ENCODE peak calls at places on chromosomes 4 and X, in nine cellular contexts. P, V, Y, F, C, Q, M, A and K are unnamed samples.

GRCh38 chr4:144280688-144281087 is 140.2 kb upstream of the GYPA start:
- DNase-seq in P (no peak), V (no peak), Y (no peak), F (no peak), C (no peak), Q (no peak), M (no peak), A (no peak), K (no peak)

GRCh38 chr4:74418063-74418670 is 26.8 kb upstream of the AREG start:
- DNase-seq in P (peak), V (no peak), Y (no peak), F (no peak), C (no peak), Q (no peak), M (no peak), A (peak), K (no peak)

GRCh38 chr4:183996868-183997267 is 91.8 kb downstream of the STOX2 start:
- DNase-seq in P (peak), V (no peak), Y (no peak), F (no peak), C (no peak), Q (no peak), M (no peak), A (peak), K (no peak)

GRCh38 chrX:19017271-19017670 is 33.4 kb upstream of the PHKA2 start:
- DNase-seq in P (peak), V (peak), Y (no peak), F (peak), C (no peak), Q (no peak), M (no peak), A (peak), K (no peak)

GRCh38 chrX:17374619-17375360 is at the start of gene NHS:
- DNase-seq in P (peak), V (peak), Y (peak), F (peak), C (peak), Q (peak), M (peak), A (peak), K (no peak)

GRCh38 chrX:63050225-63050624 is 300.9 kb downstream of the SPIN4 start:
- DNase-seq in P (no peak), V (peak), Y (no peak), F (no peak), C (no peak), Q (no peak), M (no peak), A (no peak), K (no peak)

GRCh38 chr4:150315175-150315574 is 236.9 kb downstream of the DCLK2 start:
- DNase-seq in P (peak), V (no peak), Y (no peak), F (no peak), C (no peak), Q (no peak), M (no peak), A (peak), K (no peak)

GRCh38 chrX:136260801-136261200 is 9.6 kb upstream of the MAP7D3 start:
- DNase-seq in P (peak), V (no peak), Y (peak), F (no peak), C (no peak), Q (no peak), M (no peak), A (peak), K (no peak)

GRCh38 chr4:4875147-4875546 is 15.7 kb downstream of the MSX1 start:
- DNase-seq in P (no peak), V (no peak), Y (no peak), F (peak), C (no peak), Q (no peak), M (no peak), A (no peak), K (no peak)

DNA sequence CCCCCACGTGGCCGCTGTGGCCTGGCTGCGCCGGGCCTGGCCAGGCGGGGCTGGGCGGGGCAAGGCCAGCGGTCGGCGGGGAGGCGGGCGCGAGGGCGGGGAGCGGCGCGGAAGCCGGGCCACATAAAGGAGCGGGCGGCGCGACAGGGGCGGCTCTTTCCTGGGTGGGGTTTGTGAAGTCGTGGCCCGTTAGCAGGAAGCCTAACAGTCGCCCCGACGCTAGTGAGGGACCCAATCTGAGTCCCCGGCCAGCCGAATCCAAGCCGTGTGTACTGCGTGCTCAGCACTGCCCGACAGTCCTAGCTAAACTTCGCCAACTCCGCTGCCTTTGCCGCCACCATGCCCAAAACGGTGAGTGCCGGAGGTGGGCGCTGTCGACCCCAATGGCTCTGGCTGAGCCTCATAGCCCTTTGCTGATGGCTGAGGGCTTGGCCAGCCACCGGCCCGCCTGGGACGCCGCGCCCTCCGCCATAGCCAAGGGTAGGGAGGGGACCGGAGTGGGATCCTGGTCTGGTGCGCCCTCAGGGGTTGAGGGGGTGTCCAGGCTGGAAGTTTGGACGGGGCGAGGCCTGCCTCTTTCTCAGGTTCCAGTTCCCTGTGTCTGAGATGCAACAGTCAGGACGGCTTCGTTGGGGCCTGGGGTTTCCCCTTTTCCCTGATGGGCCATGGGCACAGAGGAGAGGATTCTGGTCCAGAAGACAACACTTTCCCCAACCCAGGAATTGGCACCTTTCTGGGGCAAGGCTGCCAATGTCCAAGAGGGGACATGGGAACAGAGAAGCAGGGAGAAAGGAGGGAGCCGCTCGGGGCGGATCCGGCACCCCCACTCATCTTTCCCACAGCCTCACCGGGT is at the start of gene MSN:
- DNase-seq in P (peak), V (no peak), Y (no peak), F (peak), C (peak), Q (peak), M (peak), A (peak), K (peak)
- H3K27ac ChIP-seq in P (peak), V (no peak), Y (peak), F (no peak), C (peak), Q (peak), M (peak), A (peak), K (peak)

DNA sequence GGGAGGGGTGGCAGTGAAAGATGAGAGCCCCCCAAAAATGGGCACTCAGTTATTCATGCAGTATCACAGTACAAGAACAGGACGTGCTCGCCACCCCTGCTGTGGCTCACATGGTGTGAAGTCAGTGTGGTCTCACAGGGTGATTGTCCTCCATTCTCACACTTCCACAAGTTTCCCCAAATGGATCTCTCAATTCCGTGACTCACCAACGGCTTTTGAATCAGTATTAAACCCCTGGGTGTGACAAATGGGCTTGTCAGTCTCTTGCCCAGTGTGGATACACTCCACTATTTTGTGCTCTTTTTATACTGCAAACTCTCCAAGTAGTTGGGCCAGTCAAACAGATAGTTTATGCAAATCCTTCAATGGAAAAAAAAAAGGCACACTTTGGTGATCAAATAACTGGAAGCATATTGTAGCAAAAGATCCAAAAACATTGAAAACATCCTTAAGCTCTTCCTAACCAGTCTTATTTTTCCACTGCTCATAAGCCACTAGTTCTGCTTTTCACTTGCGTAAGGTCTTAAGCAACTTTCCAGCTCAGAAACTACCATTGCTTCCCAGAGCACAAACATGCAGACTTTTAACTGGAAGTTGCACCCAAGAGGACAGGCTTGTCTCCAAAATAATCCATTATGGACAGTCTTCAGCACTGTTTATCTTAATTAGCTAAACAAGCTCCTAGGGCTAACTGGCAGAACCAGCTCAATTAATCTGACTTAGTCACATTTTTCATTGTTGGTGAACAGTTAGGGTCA is 365.7 kb downstream of the PPP3CA start:
- DNase-seq in P (peak), V (no peak), Y (no peak), F (no peak), C (no peak), Q (no peak), M (no peak), A (peak), K (no peak)
- TF ChIP-seq CTCF in P (no peak), V (no peak), Y (no peak), F (no peak), C (no peak), Q (no peak), M (no peak), A (no peak), K (no peak)

DNA sequence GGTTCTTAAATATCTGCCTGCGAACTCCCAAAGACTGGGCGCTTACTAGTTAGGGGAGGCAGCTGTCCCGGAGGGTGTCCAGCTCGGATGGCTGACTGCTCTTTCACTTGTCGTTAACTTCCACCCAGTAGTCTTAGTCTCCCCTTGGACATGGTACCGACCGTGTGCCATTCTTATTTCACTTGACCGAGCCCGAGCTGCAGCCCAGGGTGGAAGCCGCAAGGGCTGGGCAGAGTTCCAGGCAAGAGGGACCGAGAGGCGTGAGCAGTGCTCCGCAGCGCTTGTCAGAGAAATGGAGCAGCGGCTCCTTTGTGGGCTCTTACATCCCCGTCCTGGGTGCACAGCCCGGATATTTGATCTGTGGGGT is 347 bp upstream of the SLITRK2 start:
- DNase-seq in P (peak), V (no peak), Y (no peak), F (peak), C (no peak), Q (no peak), M (no peak), A (no peak), K (no peak)
- H3K27ac ChIP-seq in P (no peak), V (no peak), Y (no peak), F (no peak), C (no peak), Q (peak), M (no peak), A (no peak), K (no peak)

GRCh38 chr4:154927126-154927525 is 146.1 kb downstream of the RBM46 start:
- DNase-seq in P (no peak), V (no peak), Y (no peak), F (no peak), C (no peak), Q (no peak), M (no peak), A (no peak), K (no peak)

DNA sequence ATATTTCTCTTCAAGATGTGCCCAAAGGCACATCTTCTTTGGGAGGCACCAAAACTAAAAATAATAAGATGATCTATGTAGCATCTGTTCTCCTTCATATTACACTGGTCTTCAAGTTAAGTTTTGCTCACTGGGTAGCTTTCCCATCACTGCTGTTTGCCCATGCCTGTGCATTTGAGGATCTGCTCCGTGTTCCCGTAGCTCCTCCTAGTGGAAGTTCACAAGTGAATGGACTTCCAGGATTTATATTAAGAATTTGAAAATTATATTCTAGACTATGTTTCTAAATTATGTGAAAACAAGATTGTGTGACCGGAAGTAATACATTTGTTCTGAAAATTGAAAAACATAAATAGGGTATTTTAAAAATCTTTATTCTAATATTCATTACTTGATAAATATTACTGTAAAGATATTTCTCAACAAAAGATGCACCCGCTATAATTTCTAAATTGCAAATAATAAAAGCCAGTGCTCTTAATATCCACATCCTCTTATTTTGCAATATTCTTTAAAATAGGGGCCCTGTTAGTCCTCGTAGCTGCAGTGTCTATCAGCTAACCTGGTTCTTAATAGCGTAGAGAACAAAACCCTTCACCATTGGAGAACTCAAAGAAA is 147.7 kb downstream of the RBM46 start:
- DNase-seq in P (peak), V (peak), Y (no peak), F (peak), C (no peak), Q (no peak), M (no peak), A (peak), K (no peak)
- TF ChIP-seq CTCF in P (peak), V (peak), Y (peak), F (peak), C (no peak), Q (no peak), M (peak), A (peak), K (no peak)

GRCh38 chr4:20251796-20252655 is at the start of gene SLIT2:
- DNase-seq in P (peak), V (peak), Y (no peak), F (peak), C (peak), Q (peak), M (peak), A (peak), K (no peak)
- H3K27ac ChIP-seq in P (peak), V (no peak), Y (no peak), F (no peak), C (peak), Q (peak), M (peak), A (peak), K (no peak)

DNA sequence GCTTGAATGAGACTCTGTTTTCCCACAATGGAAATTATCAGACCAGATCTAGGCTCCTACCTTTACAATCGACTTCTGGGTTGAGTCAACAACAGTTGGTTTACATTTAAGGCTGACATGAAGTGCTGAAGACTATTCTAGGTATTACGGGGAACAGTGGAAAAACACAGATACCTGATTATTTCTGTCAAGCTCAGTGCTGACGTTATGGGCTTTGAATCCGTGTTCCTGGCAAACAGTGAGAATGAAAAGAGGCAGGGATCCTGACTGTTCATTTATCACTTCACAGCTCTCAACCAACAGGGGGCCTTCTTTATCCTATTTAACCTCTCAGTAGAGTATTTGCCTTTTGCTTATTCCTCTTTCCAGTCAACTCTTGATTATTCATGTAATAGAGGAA is 43.1 kb downstream of the TMEM164 start:
- DNase-seq in P (no peak), V (no peak), Y (no peak), F (peak), C (no peak), Q (no peak), M (no peak), A (no peak), K (no peak)
- TF ChIP-seq CTCF in P (peak), V (peak), Y (no peak), F (peak), C (no peak), Q (no peak), M (no peak), A (peak), K (no peak)

GRCh38 chr4:122662701-122663100 is 41.8 kb upstream of the IL21 start:
- DNase-seq in P (no peak), V (no peak), Y (no peak), F (no peak), C (no peak), Q (no peak), M (no peak), A (no peak), K (no peak)

GRCh38 chr4:122658818-122659295 is 38.0 kb upstream of the IL21 start:
- DNase-seq in P (no peak), V (no peak), Y (no peak), F (no peak), C (no peak), Q (no peak), M (no peak), A (no peak), K (no peak)

GRCh38 chr4:122661176-122661575 is 40.3 kb upstream of the IL21 start:
- DNase-seq in P (no peak), V (no peak), Y (no peak), F (no peak), C (no peak), Q (no peak), M (no peak), A (peak), K (no peak)

GRCh38 chr4:122663814-122664610 is 43.1 kb upstream of the IL21 start:
- DNase-seq in P (no peak), V (no peak), Y (no peak), F (no peak), C (no peak), Q (no peak), M (no peak), A (peak), K (no peak)

DNA sequence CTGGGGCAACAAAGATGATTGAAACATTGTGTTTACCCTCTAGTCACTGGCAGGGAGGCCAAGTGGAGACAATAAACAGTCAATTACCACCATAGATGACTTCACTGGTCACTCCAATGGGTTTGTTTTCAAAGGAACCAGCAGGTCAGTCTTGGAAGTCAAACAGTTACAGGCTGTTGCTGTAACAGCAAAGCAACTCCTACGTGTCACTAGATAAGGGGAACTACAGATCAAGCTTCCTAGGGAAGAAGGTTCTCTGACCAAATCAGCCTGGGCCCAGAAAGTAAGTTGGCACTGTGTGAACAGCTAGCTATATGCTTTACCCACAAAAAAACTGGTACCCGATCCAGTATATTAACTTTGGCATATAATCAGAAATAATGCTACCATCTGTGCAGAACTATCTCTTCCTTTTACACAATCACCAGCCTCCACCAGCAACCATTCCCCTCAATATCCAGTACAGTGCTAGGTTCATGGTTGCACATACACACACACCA is 40.8 kb upstream of the IL21 start:
- DNase-seq in P (peak), V (no peak), Y (no peak), F (no peak), C (no peak), Q (no peak), M (no peak), A (no peak), K (no peak)
- H3K27ac ChIP-seq in P (no peak), V (no peak), Y (no peak), F (no peak), C (no peak), Q (no peak), M (no peak), A (no peak), K (no peak)

DNA sequence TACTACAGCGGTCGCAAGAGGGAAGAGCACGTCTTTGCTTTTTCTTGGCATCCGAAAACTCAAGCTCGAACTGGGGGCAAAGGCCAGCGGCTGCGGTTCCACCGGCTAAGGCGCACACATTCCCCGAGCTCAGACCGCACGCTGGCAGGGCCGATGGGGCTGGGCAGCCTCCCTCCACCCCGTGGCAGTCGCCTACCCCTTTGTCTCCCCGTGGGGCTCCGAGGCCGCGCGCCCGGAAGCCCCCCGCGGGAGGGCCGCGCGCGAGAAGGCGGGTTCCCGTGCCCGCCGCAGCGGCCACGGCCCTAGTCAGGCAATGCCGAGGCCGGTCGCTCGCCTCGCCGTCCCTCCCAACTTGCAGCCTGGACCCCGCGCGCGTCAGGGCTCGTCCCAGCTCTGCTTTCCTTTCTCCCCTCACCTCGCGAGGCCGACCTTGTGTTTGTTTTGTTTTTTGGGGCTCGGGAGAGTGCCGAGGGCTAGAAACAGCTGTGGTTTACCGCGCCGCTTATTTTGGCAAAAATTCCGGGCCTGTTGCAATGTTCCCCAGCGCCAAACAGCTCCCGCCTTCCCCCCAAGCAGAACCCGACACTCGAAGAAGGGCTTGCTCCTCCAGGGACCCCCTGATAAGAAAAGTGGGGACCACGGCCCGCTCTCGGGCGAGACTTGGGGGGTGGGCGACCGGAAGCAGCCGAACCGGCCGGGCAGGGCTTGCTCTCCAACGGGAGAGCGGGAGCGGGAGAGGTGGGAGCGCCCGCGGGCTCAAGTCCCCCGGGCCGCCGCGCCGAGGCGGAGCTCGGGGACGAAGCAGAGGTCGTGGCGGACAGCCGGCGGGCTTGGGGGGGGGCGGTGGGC is 553 bp upstream of the N4BP2 start:
- DNase-seq in P (peak), V (peak), Y (peak), F (peak), C (peak), Q (peak), M (peak), A (peak), K (peak)
- TF ChIP-seq CTCF in P (no peak), V (no peak), Y (no peak), F (no peak), C (no peak), Q (no peak), M (no peak), A (peak), K (no peak)